ENCODE peak calls at places on chromosomes 7 and 10, in ten cellular contexts. O is A549, N is right lobe of liver, L is GM12891, F is HCT116, E is body of pancreas, B is transverse colon, M is spleen, I is uterus, T is HepG2. K is an unnamed sample.

GRCh38 chr7:82572195-82572880 is 128.8 kb upstream of the CACNA2D1 start:
- DNase-seq in B (peak), T (peak), F (peak), L (peak), I (peak), M (peak), O (peak), E (peak), N (peak), K (peak)

GRCh38 chr7:36181668-36182067 is 28.6 kb downstream of the EEPD1 start:
- DNase-seq in I (no peak), O (no peak), F (no peak), L (no peak), M (no peak), T (peak), B (no peak), N (no peak), E (no peak), K (no peak)

GRCh38 chr7:28298870-28299484 is 113.3 kb upstream of the CREB5 start:
- DNase-seq in F (peak), I (no peak), E (peak), O (peak), B (no peak), N (no peak), T (peak), L (no peak), M (no peak), K (peak)

GRCh38 chr7:107857541-107857912 is 33.5 kb upstream of the DLD start:
- DNase-seq in F (no peak), E (no peak), T (peak), L (no peak), I (no peak), B (no peak), M (no peak), O (no peak), N (no peak), K (no peak)

GRCh38 chr10:12513003-12513365 is 163.6 kb downstream of the CAMK1D start:
- DNase-seq in M (no peak), O (no peak), E (no peak), F (no peak), T (no peak), L (no peak), N (no peak), B (no peak), I (no peak), K (no peak)

GRCh38 chr10:58608356-58608755 is 95.7 kb downstream of the BICC1 start:
- DNase-seq in B (no peak), F (no peak), I (no peak), N (no peak), M (no peak), T (no peak), L (no peak), E (no peak), O (no peak), K (no peak)

GRCh38 chr7:101582971-101583370 is 46.1 kb downstream of the MYL10 start:
- DNase-seq in T (no peak), M (no peak), B (no peak), N (no peak), O (no peak), I (no peak), L (no peak), E (no peak), F (no peak), K (no peak)

GRCh38 chr7:88363249-88363648 is 56.6 kb upstream of the STEAP4 start:
- DNase-seq in E (no peak), N (no peak), T (no peak), B (no peak), I (no peak), L (no peak), F (no peak), M (no peak), O (no peak), K (no peak)

GRCh38 chr7:107865956-107866775 is 24.8 kb upstream of the DLD start:
- DNase-seq in F (no peak), L (no peak), O (no peak), T (no peak), M (no peak), N (no peak), I (no peak), B (no peak), E (no peak), K (no peak)

GRCh38 chr10:90148121-90148855 is 446.9 kb downstream of the KIF20B start:
- DNase-seq in M (no peak), B (no peak), O (no peak), F (peak), N (no peak), L (no peak), E (no peak), T (peak), I (no peak), K (no peak)

GRCh38 chr7:45000096-45001032 is at the start of gene CCM2:
- DNase-seq in B (peak), F (no peak), N (peak), L (no peak), I (peak), O (peak), E (peak), T (no peak), M (peak), K (peak)
- TF ChIP-seq POLR2A in B (peak), F (no peak), N (peak), L (no peak), I (no peak), O (peak), E (peak), T (peak), M (no peak), K (peak)

DNA sequence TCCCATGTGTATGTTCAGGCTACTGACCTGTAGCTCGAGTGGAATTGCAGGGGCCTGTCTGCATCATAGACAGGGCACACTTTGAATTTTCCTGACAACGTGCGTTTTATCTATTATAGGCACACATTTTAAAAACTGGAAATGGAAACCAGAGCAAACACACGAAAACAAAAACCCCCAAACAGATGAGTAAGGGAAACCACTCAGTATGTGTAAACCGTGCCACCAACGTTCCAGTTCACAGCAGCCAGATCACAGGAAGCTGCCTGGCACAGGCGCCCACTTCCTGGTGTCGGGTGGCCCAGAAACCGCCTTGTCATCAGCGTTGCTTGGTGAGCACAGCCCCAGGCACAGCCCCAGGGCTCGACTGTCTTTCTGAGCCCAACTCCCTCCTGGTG is 34.5 kb upstream of the DNAJB6 start:
- DNase-seq in L (peak), B (peak), E (no peak), F (no peak), O (no peak), N (peak), I (no peak), T (no peak), M (peak), K (peak)
- TF ChIP-seq POLR2A in L (peak), B (peak), E (no peak), F (no peak), O (no peak), N (no peak), I (no peak), T (no peak), M (no peak), K (no peak)

GRCh38 chr7:55554055-55554454 is 18.2 kb downstream of the VOPP1 start:
- DNase-seq in O (no peak), F (no peak), B (no peak), T (no peak), E (no peak), M (no peak), I (no peak), N (no peak), L (no peak), K (no peak)
- TF ChIP-seq POLR2A in O (no peak), F (no peak), B (no peak), T (no peak), E (no peak), M (no peak), I (no peak), N (no peak), L (no peak), K (no peak)

DNA sequence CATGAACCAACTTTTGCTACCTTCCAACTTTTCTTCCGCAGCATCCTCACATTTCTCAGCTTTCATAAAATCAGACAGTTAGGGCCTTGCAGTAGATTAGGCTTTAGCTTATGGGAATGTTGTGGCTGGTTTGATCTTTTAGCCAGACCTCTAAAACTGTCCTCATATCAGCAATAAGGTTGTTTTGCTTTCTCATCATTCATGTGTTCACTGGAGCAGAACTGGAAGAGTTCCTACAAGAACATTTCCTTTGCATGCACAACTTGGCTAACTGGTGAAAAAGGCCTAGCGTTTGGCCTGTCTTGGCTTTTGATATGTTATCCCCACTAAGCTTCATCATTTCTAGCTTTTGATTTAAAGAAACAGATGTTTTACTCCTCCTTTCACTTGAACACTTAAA is 130.0 kb upstream of the LRRTM3 start:
- DNase-seq in N (no peak), T (no peak), O (no peak), B (no peak), F (no peak), I (no peak), L (no peak), E (no peak), M (no peak), K (no peak)
- TF ChIP-seq POLR2A in N (no peak), T (no peak), O (no peak), B (no peak), F (no peak), I (no peak), L (no peak), E (no peak), M (no peak), K (no peak)

DNA sequence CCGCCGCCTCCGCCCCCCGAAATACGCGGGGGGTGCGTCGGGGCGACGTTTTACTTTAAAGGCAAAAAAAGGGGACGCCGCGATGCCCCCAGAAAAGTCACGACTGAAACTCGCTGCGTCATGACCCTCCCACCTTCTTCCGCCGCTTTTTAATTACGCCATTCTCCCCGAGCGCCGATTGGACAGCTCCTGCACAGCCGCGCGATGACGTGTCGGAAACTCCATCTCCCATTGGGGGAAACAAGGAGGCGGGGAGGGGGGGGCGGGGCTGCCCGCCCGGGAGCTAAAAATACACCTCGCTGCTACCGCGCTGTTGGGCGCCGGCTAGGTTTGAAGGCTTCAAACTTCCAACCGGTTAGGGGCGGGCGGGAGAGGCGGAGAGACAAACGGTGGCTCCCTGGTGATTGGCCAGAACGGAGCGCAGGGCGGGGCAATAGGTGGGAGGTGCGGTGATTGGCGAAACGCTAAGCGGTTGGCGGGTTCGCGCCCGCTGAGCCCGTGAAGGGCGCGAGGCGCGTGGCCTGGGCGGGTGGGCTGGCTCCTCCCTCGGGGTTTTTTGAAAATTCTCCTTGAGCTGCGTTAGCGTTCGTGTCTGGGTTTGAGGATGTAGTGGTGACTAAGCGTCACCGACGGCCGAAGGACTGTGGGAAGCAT is at the start of gene RHEB:
- DNase-seq in I (peak), T (peak), E (peak), O (peak), M (peak), F (peak), N (peak), L (peak), B (peak), K (peak)
- TF ChIP-seq POLR2A in I (peak), T (no peak), E (peak), O (no peak), M (no peak), F (no peak), N (no peak), L (peak), B (peak), K (peak)

GRCh38 chr10:110403593-110403992 is 94.1 kb upstream of the DUSP5 start:
- DNase-seq in E (no peak), B (no peak), M (no peak), I (no peak), N (no peak), O (no peak), T (no peak), F (no peak), L (no peak), K (no peak)
- TF ChIP-seq POLR2A in E (no peak), B (no peak), M (no peak), I (no peak), N (no peak), O (no peak), T (no peak), F (no peak), L (no peak), K (no peak)

GRCh38 chr7:74226633-74227032 is 16.8 kb downstream of the LAT2 start:
- DNase-seq in O (no peak), F (no peak), M (peak), E (no peak), T (no peak), N (no peak), B (peak), I (no peak), L (no peak), K (no peak)
- TF ChIP-seq POLR2A in O (no peak), F (no peak), M (no peak), E (no peak), T (no peak), N (no peak), B (no peak), I (no peak), L (no peak), K (no peak)

GRCh38 chr10:73413108-73413527 is 740 bp downstream of the ANXA7 start:
- DNase-seq in E (peak), T (peak), M (no peak), N (no peak), I (no peak), F (peak), O (peak), B (peak), L (peak), K (peak)

GRCh38 chr10:73414230-73414981 is 548 bp upstream of the ANXA7 start:
- DNase-seq in I (no peak), F (no peak), O (no peak), N (no peak), M (no peak), E (no peak), T (no peak), B (peak), L (no peak), K (no peak)

GRCh38 chr10:73416571-73416970 is 2.7 kb upstream of the ANXA7 start:
- DNase-seq in M (no peak), T (no peak), I (no peak), O (no peak), F (no peak), L (no peak), E (no peak), N (no peak), B (no peak), K (no peak)

GRCh38 chr10:73410897-73411296 is 3.0 kb downstream of the ANXA7 start:
- DNase-seq in E (no peak), F (no peak), T (no peak), L (no peak), M (no peak), N (no peak), I (no peak), O (no peak), B (no peak), K (no peak)

GRCh38 chr10:73413528-73414229 is at the start of gene ANXA7:
- DNase-seq in T (peak), B (peak), L (peak), I (peak), F (peak), M (peak), O (peak), N (peak), E (peak), K (peak)
- TF ChIP-seq POLR2A in T (peak), B (peak), L (peak), I (peak), F (peak), M (no peak), O (peak), N (peak), E (peak), K (peak)

GRCh38 chr7:100568176-100568935 is 5.3 kb downstream of the SAP25 start:
- DNase-seq in M (peak), L (no peak), N (peak), T (peak), E (peak), O (no peak), B (peak), I (peak), F (no peak), K (no peak)
- TF ChIP-seq POLR2A in M (no peak), L (no peak), N (peak), T (no peak), E (no peak), O (no peak), B (no peak), I (no peak), F (no peak), K (no peak)

K was measured in H54.